ENCODE peak calls at places on chromosome 15, in four cellular contexts. K is ovary, N is HFF-Myc, U is BJ. S is an unnamed sample.

GRCh38 chr15:85583404-85584390 is 203.3 kb downstream of the AKAP13 start:
- DNase-seq in K (no peak), N (no peak), U (no peak), S (no peak)

GRCh38 chr15:77021088-77021481 is 26.2 kb downstream of the PSTPIP1 start:
- DNase-seq in K (no peak), N (no peak), U (no peak), S (no peak)

GRCh38 chr15:63858881-63859280 is 25.1 kb upstream of the HERC1 start:
- DNase-seq in K (no peak), N (no peak), U (no peak), S (no peak)

GRCh38 chr15:100726426-100727190 is 124.2 kb downstream of the ASB7 start:
- DNase-seq in K (no peak), N (no peak), U (no peak), S (no peak)

GRCh38 chr15:31440754-31441298 is 114.2 kb downstream of the KLF13 start:
- DNase-seq in K (peak; percentile 62), N (no peak), U (no peak), S (no peak)

GRCh38 chr15:89556413-89557262 is 18.6 kb upstream of the TICRR start:
- DNase-seq in K (peak; percentile 18), N (peak; percentile 60), U (peak; percentile 19), S (peak; percentile 45)

GRCh38 chr15:72338617-72339321 is 18.8 kb upstream of the CELF6 start:
- DNase-seq in K (no peak), N (no peak), U (peak; percentile 85), S (peak; percentile 99)

GRCh38 chr15:62099171-62099601 is 32.4 kb downstream of the C2CD4A start:
- DNase-seq in K (no peak), N (peak; percentile 65), U (peak; percentile 50), S (no peak)

GRCh38 chr15:83199288-83199687 is 8.3 kb downstream of the HDGFL3 start:
- DNase-seq in K (no peak), N (no peak), U (no peak), S (no peak)

GRCh38 chr15:96325579-96326331 is 4.7 kb upstream of the NR2F2 start:
- DNase-seq in K (no peak), N (no peak), U (no peak), S (no peak)

GRCh38 chr15:32098033-32098432 is 67.7 kb downstream of the CHRNA7 start:
- DNase-seq in K (no peak), N (no peak), U (no peak), S (no peak)

GRCh38 chr15:37072181-37072580 is 28.2 kb downstream of the MEIS2 start:
- DNase-seq in K (no peak), N (no peak), U (no peak), S (no peak)

GRCh38 chr15:100918034-100918689 is 995 bp upstream of the LRRK1 start:
- DNase-seq in K (peak; percentile 78), N (peak; percentile 47), U (no peak), S (peak; percentile 13)

GRCh38 chr15:51112078-51112477 is 17.4 kb upstream of the TNFAIP8L3 start:
- DNase-seq in K (no peak), N (no peak), U (no peak), S (no peak)

GRCh38 chr15:47496343-47497185 is 220.7 kb upstream of the SEMA6D start:
- DNase-seq in K (no peak), N (no peak), U (no peak), S (no peak)

GRCh38 chr15:39235084-39235795 is 345.6 kb upstream of the THBS1 start:
- DNase-seq in K (no peak), N (no peak), U (peak; percentile 46), S (peak; percentile 68)

GRCh38 chr15:36590838-36591237 is 11.4 kb downstream of the CDIN1 start:
- DNase-seq in K (no peak), N (no peak), U (no peak), S (peak; percentile 47)

GRCh38 chr15:89090791-89091666 is 2.8 kb downstream of the ABHD2 start:
- DNase-seq in K (peak; percentile 39), N (peak; percentile 41), U (peak; percentile 39), S (peak; percentile 59)

GRCh38 chr15:74655424-74655823 is 39.8 kb downstream of the CLK3 start:
- DNase-seq in K (no peak), N (no peak), U (no peak), S (no peak)

GRCh38 chr15:77181305-77182074 is 110.6 kb upstream of the TSPAN3 start:
- DNase-seq in K (no peak), N (no peak), U (no peak), S (no peak)

GRCh38 chr15:25803036-25803435 is 60.1 kb downstream of the ATP10A start:
- DNase-seq in K (no peak), N (no peak), U (no peak), S (no peak)

GRCh38 chr15:51888593-51889195 is 59.2 kb downstream of the TMOD3 start:
- DNase-seq in K (no peak), N (no peak), U (no peak), S (no peak)

GRCh38 chr15:75307778-75308390 is 25.2 kb downstream of the GOLGA6D start:
- DNase-seq in K (no peak), N (peak; percentile 12), U (no peak), S (no peak)

GRCh38 chr15:39291036-39291435 is 289.8 kb upstream of the THBS1 start:
- DNase-seq in K (no peak), N (no peak), U (no peak), S (no peak)

GRCh38 chr15:69565066-69565465 is 112.4 kb downstream of the RPLP1 start:
- DNase-seq in K (no peak), N (no peak), U (no peak), S (no peak)

GRCh38 chr15:69559440-69560215 is 107.0 kb downstream of the RPLP1 start:
- DNase-seq in K (no peak), N (no peak), U (no peak), S (no peak)

GRCh38 chr15:69562097-69562496 is 109.5 kb downstream of the RPLP1 start:
- DNase-seq in K (no peak), N (no peak), U (no peak), S (no peak)

GRCh38 chr15:69561071-69561784 is 108.6 kb downstream of the RPLP1 start:
- DNase-seq in K (no peak), N (no peak), U (no peak), S (no peak)

DNA sequence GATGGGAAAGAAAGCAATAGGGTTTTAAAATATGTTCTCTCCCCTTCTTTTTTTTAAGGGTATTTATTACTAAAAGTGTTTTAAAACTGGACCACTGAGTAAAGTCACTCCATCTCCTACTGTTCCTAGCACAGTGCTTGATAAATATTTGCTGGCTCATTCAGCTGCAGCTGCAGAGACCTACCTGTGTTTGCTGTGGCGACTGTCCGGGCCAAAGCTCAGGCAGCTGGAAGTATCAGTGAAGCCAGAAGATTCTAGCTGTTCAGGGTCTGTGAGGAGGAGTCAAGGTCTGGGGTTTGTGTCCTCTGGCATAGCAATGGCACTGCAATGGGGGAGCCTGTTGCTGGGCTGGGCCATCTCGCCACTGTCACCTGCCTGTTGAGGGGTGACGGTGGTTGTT is 109.9 kb downstream of the RPLP1 start:
- DNase-seq in K (no peak), N (no peak), U (no peak), S (no peak)
- TF ChIP-seq CTCF in K (no peak), N (no peak), U (no peak), S (no peak)

DNA sequence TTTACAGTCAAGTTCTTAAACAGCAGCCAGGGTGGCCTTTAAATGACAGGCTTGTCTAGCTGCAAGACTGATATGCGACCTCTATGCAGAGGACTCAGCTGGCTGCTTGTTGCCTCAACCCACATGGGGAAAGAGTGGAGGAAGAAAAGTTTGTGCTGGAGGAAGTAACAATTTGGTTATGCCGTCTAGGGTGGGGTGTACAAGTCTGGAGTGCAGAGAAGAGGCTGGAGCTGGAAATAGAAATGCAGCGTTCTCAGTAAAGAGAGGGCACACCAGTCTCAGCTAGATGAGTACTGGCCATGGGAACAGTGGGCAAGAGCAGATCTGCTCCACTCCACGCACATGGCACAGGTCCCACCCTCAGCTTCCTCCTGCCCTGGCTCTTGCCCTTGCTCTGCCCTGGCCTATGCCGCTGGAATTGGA is 59.9 kb upstream of the FURIN start:
- DNase-seq in K (no peak), N (no peak), U (no peak), S (no peak)
- H3K4me3 ChIP-seq in K (no peak overlapping the region), N (no peak overlapping the region), U (no peak overlapping the region), S (no peak overlapping the region)

GRCh38 chr15:48647963-48648362 is 2.5 kb upstream of the FBN1 start:
- DNase-seq in K (peak; percentile 43), N (no peak), U (no peak), S (no peak)
- TF ChIP-seq CTCF in K (peak; percentile 20), N (peak; percentile 28), U (peak; percentile 58), S (peak; percentile 55)

GRCh38 chr15:41894791-41895463 is 1.1 kb upstream of the SPTBN5 start:
- DNase-seq in K (peak; percentile 80), N (peak; percentile 29), U (peak; percentile 13), S (no peak)
- H3K4me3 ChIP-seq in K (no peak overlapping the region), N (no peak overlapping the region), U (no peak overlapping the region), S (no peak overlapping the region)

GRCh38 chr15:22903427-22903826 is 65.0 kb downstream of the NIPA2 start:
- DNase-seq in K (no peak), N (no peak), U (no peak), S (no peak)

GRCh38 chr15:22903961-22904534 is 65.6 kb downstream of the NIPA2 start:
- DNase-seq in K (no peak), N (no peak), U (no peak), S (no peak)

GRCh38 chr15:22902046-22902445 is 63.6 kb downstream of the NIPA2 start:
- DNase-seq in K (no peak), N (no peak), U (no peak), S (no peak)

GRCh38 chr15:22902981-22903380 is 64.5 kb downstream of the NIPA2 start:
- DNase-seq in K (no peak), N (no peak), U (no peak), S (no peak)

GRCh38 chr15:22902578-22902977 is 64.1 kb downstream of the NIPA2 start:
- DNase-seq in K (no peak), N (no peak), U (no peak), S (no peak)
- TF ChIP-seq CTCF in K (no peak), N (no peak), U (no peak), S (no peak)

GRCh38 chr15:78811124-78811824 is at the start of gene ADAMTS7:
- DNase-seq in K (peak; percentile 86), N (peak; percentile 10), U (no peak), S (no peak)

GRCh38 chr15:78810003-78810376 is 1.3 kb downstream of the ADAMTS7 start:
- DNase-seq in K (no peak), N (no peak), U (no peak), S (no peak)

GRCh38 chr15:78808550-78808949 is 2.7 kb downstream of the ADAMTS7 start:
- DNase-seq in K (no peak), N (peak; percentile 24), U (no peak), S (no peak)

GRCh38 chr15:78810377-78811123 is 714 bp downstream of the ADAMTS7 start:
- DNase-seq in K (peak; percentile 80), N (no peak), U (no peak), S (no peak)

GRCh38 chr15:78811825-78812183 is 540 bp upstream of the ADAMTS7 start:
- DNase-seq in K (no peak), N (no peak), U (no peak), S (no peak)
- H3K4me3 ChIP-seq in K (peak overlapping the region; percentile 51), N (peak overlapping the region; percentile 48), U (peak overlapping the region; percentile 55), S (peak overlapping the region; percentile 40)

S was measured in AG09309.